ENCODE peak calls at places on chromosomes 4 and X, in six cellular contexts. One of them, this sample, is unnamed.

GRCh38 chrX:154444755-154445246 is 860 bp downstream of the FAM50A start:
- DNase-seq in NCI-H460: no peak
- DNase-seq in EL: no peak
- DNase-seq in ELR: no peak
- DNase-seq in CD8-positive, alpha-beta memory T cell: no peak
- DNase-seq in stimulated activated CD4-positive, alpha-beta T cell treated with anti-CD3 and anti-CD28 coated beads, Interleukin-15, amount 100 ng/mL, for 24 hours: no peak
- DNase-seq in this sample: no peak

GRCh38 chrX:51776851-51777250 is 33.6 kb downstream of the GSPT2 start:
- DNase-seq in NCI-H460: no peak
- DNase-seq in EL: no peak
- DNase-seq in ELR: no peak
- DNase-seq in CD8-positive, alpha-beta memory T cell: no peak
- DNase-seq in stimulated activated CD4-positive, alpha-beta T cell treated with anti-CD3 and anti-CD28 coated beads, Interleukin-15, amount 100 ng/mL, for 24 hours: no peak
- DNase-seq in this sample: no peak

GRCh38 chr4:167578906-167579305 is 344.6 kb upstream of the SPOCK3 start:
- DNase-seq in NCI-H460: no peak
- DNase-seq in EL: no peak
- DNase-seq in ELR: peak; percentile 36
- DNase-seq in CD8-positive, alpha-beta memory T cell: no peak
- DNase-seq in stimulated activated CD4-positive, alpha-beta T cell treated with anti-CD3 and anti-CD28 coated beads, Interleukin-15, amount 100 ng/mL, for 24 hours: no peak
- DNase-seq in this sample: no peak

GRCh38 chr4:48334900-48335384 is 6.4 kb upstream of the SLAIN2 start:
- DNase-seq in NCI-H460: no peak
- DNase-seq in EL: no peak
- DNase-seq in ELR: no peak
- DNase-seq in CD8-positive, alpha-beta memory T cell: no peak
- DNase-seq in stimulated activated CD4-positive, alpha-beta T cell treated with anti-CD3 and anti-CD28 coated beads, Interleukin-15, amount 100 ng/mL, for 24 hours: no peak
- DNase-seq in this sample: no peak

GRCh38 chrX:47208108-47208507 is 10.4 kb upstream of the CDK16 start:
- DNase-seq in NCI-H460: no peak
- DNase-seq in EL: no peak
- DNase-seq in ELR: no peak
- DNase-seq in CD8-positive, alpha-beta memory T cell: no peak
- DNase-seq in stimulated activated CD4-positive, alpha-beta T cell treated with anti-CD3 and anti-CD28 coated beads, Interleukin-15, amount 100 ng/mL, for 24 hours: no peak
- DNase-seq in this sample: no peak

GRCh38 chr4:95371457-95372179 is 177.2 kb downstream of the UNC5C start:
- DNase-seq in NCI-H460: no peak
- DNase-seq in EL: no peak
- DNase-seq in ELR: no peak
- DNase-seq in CD8-positive, alpha-beta memory T cell: no peak
- DNase-seq in stimulated activated CD4-positive, alpha-beta T cell treated with anti-CD3 and anti-CD28 coated beads, Interleukin-15, amount 100 ng/mL, for 24 hours: no peak
- DNase-seq in this sample: no peak

GRCh38 chr4:185145572-185145971 is 2.5 kb downstream of the SLC25A4 start:
- DNase-seq in NCI-H460: no peak
- DNase-seq in EL: no peak
- DNase-seq in ELR: no peak
- DNase-seq in CD8-positive, alpha-beta memory T cell: no peak
- DNase-seq in stimulated activated CD4-positive, alpha-beta T cell treated with anti-CD3 and anti-CD28 coated beads, Interleukin-15, amount 100 ng/mL, for 24 hours: no peak
- DNase-seq in this sample: no peak

GRCh38 chr4:143348233-143349077 is 11.8 kb downstream of the GAB1 start:
- DNase-seq in NCI-H460: no peak
- DNase-seq in EL: no peak
- DNase-seq in ELR: no peak
- DNase-seq in CD8-positive, alpha-beta memory T cell: no peak
- DNase-seq in stimulated activated CD4-positive, alpha-beta T cell treated with anti-CD3 and anti-CD28 coated beads, Interleukin-15, amount 100 ng/mL, for 24 hours: no peak
- DNase-seq in this sample: no peak

GRCh38 chrX:115410731-115411435 is 121.4 kb downstream of the LUZP4 start:
- DNase-seq in NCI-H460: no peak
- DNase-seq in EL: peak; percentile 1
- DNase-seq in ELR: peak; percentile 62
- DNase-seq in CD8-positive, alpha-beta memory T cell: no peak
- DNase-seq in stimulated activated CD4-positive, alpha-beta T cell treated with anti-CD3 and anti-CD28 coated beads, Interleukin-15, amount 100 ng/mL, for 24 hours: no peak
- DNase-seq in this sample: no peak

GRCh38 chr4:38413524-38414341 is 250.3 kb upstream of the KLF3 start:
- DNase-seq in NCI-H460: no peak
- DNase-seq in EL: no peak
- DNase-seq in ELR: no peak
- DNase-seq in CD8-positive, alpha-beta memory T cell: no peak
- DNase-seq in stimulated activated CD4-positive, alpha-beta T cell treated with anti-CD3 and anti-CD28 coated beads, Interleukin-15, amount 100 ng/mL, for 24 hours: no peak
- DNase-seq in this sample: no peak

GRCh38 chrX:75746891-75747639 is 38.0 kb downstream of the MAGEE2 start:
- DNase-seq in NCI-H460: no peak
- DNase-seq in EL: peak; percentile 1
- DNase-seq in ELR: peak; percentile 20
- DNase-seq in CD8-positive, alpha-beta memory T cell: peak; percentile 1
- DNase-seq in stimulated activated CD4-positive, alpha-beta T cell treated with anti-CD3 and anti-CD28 coated beads, Interleukin-15, amount 100 ng/mL, for 24 hours: peak; percentile 44
- DNase-seq in this sample: peak; percentile 25

GRCh38 chr4:82284475-82284857 is 89.3 kb downstream of the HNRNPD start:
- DNase-seq in NCI-H460: no peak
- DNase-seq in EL: no peak
- DNase-seq in ELR: no peak
- DNase-seq in CD8-positive, alpha-beta memory T cell: no peak
- DNase-seq in stimulated activated CD4-positive, alpha-beta T cell treated with anti-CD3 and anti-CD28 coated beads, Interleukin-15, amount 100 ng/mL, for 24 hours: no peak
- DNase-seq in this sample: no peak